ENCODE peak calls at places on chromosomes 5 and 9, in four cellular contexts. V is spleen, U is AG10803, H is lower lobe of right lung. K is an unnamed sample.

GRCh38 chr5:146751781-146752401 is 126.7 kb downstream of the PPP2R2B start:
- DNase-seq in H (no peak), U (no peak), V (no peak), K (no peak)

GRCh38 chr9:33448159-33448511 is 742 bp upstream of the AQP3 start:
- DNase-seq in H (peak), V (no peak), U (no peak), K (no peak)

GRCh38 chr5:104498281-104498680 is 935.7 kb upstream of the NUDT12 start:
- DNase-seq in V (no peak), H (no peak), U (no peak), K (no peak)

GRCh38 chr9:93110400-93110855 is 14.4 kb downstream of the CARD19 start:
- DNase-seq in U (no peak), V (peak), H (peak), K (no peak)

GRCh38 chr5:146034605-146035004 is 70.8 kb downstream of the PLAC8L1 start:
- DNase-seq in H (no peak), U (no peak), V (no peak), K (no peak)

GRCh38 chr5:123087173-123088030 is 1.6 kb upstream of the PRDM6 start:
- DNase-seq in V (no peak), H (no peak), U (no peak), K (no peak)

GRCh38 chr5:178431777-178432155 is 158.4 kb downstream of the COL23A1 start:
- DNase-seq in U (peak), V (no peak), H (no peak), K (no peak)

GRCh38 chr5:78799254-78800017 is 150.9 kb upstream of the LHFPL2 start:
- DNase-seq in U (peak), H (no peak), V (no peak), K (no peak)

GRCh38 chr9:92064711-92065110 is 50.5 kb downstream of the SPTLC1 start:
- DNase-seq in V (no peak), H (no peak), U (peak), K (no peak)

GRCh38 chr9:70588999-70589398 is 174.5 kb upstream of the KLF9 start:
- DNase-seq in V (no peak), U (peak), H (no peak), K (no peak)

GRCh38 chr9:92294297-92294676 is 790 bp upstream of the IARS1 start:
- DNase-seq in U (peak), H (peak), V (peak), K (no peak)

GRCh38 chr9:95620722-95621121 is 104.0 kb upstream of the PTCH1 start:
- DNase-seq in V (no peak), U (no peak), H (no peak), K (no peak)

GRCh38 chr5:159669559-159669958 is 246.7 kb upstream of the ADRA1B start:
- DNase-seq in H (no peak), U (peak), V (no peak), K (no peak)

GRCh38 chr5:55994502-55994997 is at the start of gene IL6ST:
- DNase-seq in U (peak), H (no peak), V (no peak), K (no peak)

GRCh38 chr5:110354341-110354740 is 372.1 kb downstream of the TMEM232 start:
- DNase-seq in U (peak), V (no peak), H (no peak), K (no peak)

GRCh38 chr9:122642226-122642625 is 15.2 kb downstream of the OR1B1 start:
- DNase-seq in V (no peak), U (no peak), H (no peak), K (no peak)

GRCh38 chr5:157575096-157575872 is at the start of gene ADAM19:
- DNase-seq in U (peak), H (peak), V (peak), K (peak)

GRCh38 chr9:134591082-134591571 is 50.5 kb upstream of the COL5A1 start:
- DNase-seq in U (peak), V (no peak), H (no peak), K (no peak)

GRCh38 chr9:14131353-14132088 is 182.4 kb downstream of the NFIB start:
- DNase-seq in V (no peak), U (no peak), H (no peak), K (no peak)

GRCh38 chr9:88574993-88575392 is 40.0 kb downstream of the NXNL2 start:
- DNase-seq in U (peak), H (no peak), V (no peak), K (no peak)

GRCh38 chr5:90294604-90295003 is 115.0 kb downstream of the CETN3 start:
- DNase-seq in U (no peak), V (no peak), H (no peak), K (no peak)

GRCh38 chr5:177449140-177450061 is 2.8 kb downstream of the PRR7 start:
- DNase-seq in U (no peak), V (no peak), H (no peak), K (no peak)

GRCh38 chr9:120712539-120713031 is 1.7 kb downstream of the MEGF9 start:
- DNase-seq in U (no peak), V (no peak), H (no peak), K (no peak)

GRCh38 chr5:101843055-101843454 is 453.0 kb downstream of the SLCO4C1 start:
- DNase-seq in U (no peak), V (no peak), H (no peak), K (no peak)

GRCh38 chr5:137366526-137366925 is 132.6 kb downstream of the SPOCK1 start:
- DNase-seq in V (no peak), U (peak), H (no peak), K (no peak)

GRCh38 chr9:113309204-113309813 is 6.1 kb upstream of the RNF183 start:
- DNase-seq in U (peak), H (no peak), V (no peak), K (peak)

GRCh38 chr5:40483316-40483715 is 196.4 kb upstream of the PTGER4 start:
- DNase-seq in V (no peak), H (no peak), U (peak), K (no peak)

GRCh38 chr5:167967494-167968180 is 323.8 kb upstream of the WWC1 start:
- DNase-seq in H (no peak), U (peak), V (no peak), K (no peak)

GRCh38 chr5:167961731-167962130 is 329.7 kb upstream of the WWC1 start:
- DNase-seq in V (no peak), U (no peak), H (no peak), K (no peak)

GRCh38 chr5:167968784-167969183 is 322.7 kb upstream of the WWC1 start:
- DNase-seq in U (no peak), H (no peak), V (no peak), K (no peak)

GRCh38 chr5:167970002-167970401 is 321.4 kb upstream of the WWC1 start:
- DNase-seq in V (no peak), H (no peak), U (peak), K (peak)

GRCh38 chr5:167964529-167964928 is 326.9 kb upstream of the WWC1 start:
- DNase-seq in V (no peak), U (no peak), H (no peak), K (no peak)
- TF ChIP-seq CTCF in V (no peak), U (peak), H (no peak), K (no peak)

GRCh38 chr9:108517591-108518365 is 338.0 kb downstream of the ACTL7B start:
- DNase-seq in U (no peak), V (no peak), H (no peak), K (no peak)
- TF ChIP-seq CTCF in U (no peak), V (no peak), H (no peak), K (no peak)

GRCh38 chr9:77156646-77157371 is 20.5 kb upstream of the VPS13A start:
- DNase-seq in U (no peak), V (no peak), H (no peak), K (no peak)
- TF ChIP-seq CTCF in U (no peak), V (no peak), H (no peak), K (no peak)

GRCh38 chr5:106876665-106877194 is 794.0 kb downstream of the EFNA5 start:
- DNase-seq in H (peak), U (no peak), V (no peak), K (no peak)

GRCh38 chr5:106874531-106874930 is 796.2 kb downstream of the EFNA5 start:
- DNase-seq in U (no peak), V (peak), H (no peak), K (no peak)

GRCh38 chr5:106874974-106875373 is 795.8 kb downstream of the EFNA5 start:
- DNase-seq in V (no peak), H (no peak), U (no peak), K (no peak)

GRCh38 chr5:106876298-106876622 is 794.5 kb downstream of the EFNA5 start:
- DNase-seq in U (no peak), V (no peak), H (no peak), K (no peak)

GRCh38 chr5:106875591-106876297 is 795.0 kb downstream of the EFNA5 start:
- DNase-seq in U (peak), V (peak), H (no peak), K (peak)
- TF ChIP-seq CTCF in U (peak), V (peak), H (peak), K (peak)

DNA sequence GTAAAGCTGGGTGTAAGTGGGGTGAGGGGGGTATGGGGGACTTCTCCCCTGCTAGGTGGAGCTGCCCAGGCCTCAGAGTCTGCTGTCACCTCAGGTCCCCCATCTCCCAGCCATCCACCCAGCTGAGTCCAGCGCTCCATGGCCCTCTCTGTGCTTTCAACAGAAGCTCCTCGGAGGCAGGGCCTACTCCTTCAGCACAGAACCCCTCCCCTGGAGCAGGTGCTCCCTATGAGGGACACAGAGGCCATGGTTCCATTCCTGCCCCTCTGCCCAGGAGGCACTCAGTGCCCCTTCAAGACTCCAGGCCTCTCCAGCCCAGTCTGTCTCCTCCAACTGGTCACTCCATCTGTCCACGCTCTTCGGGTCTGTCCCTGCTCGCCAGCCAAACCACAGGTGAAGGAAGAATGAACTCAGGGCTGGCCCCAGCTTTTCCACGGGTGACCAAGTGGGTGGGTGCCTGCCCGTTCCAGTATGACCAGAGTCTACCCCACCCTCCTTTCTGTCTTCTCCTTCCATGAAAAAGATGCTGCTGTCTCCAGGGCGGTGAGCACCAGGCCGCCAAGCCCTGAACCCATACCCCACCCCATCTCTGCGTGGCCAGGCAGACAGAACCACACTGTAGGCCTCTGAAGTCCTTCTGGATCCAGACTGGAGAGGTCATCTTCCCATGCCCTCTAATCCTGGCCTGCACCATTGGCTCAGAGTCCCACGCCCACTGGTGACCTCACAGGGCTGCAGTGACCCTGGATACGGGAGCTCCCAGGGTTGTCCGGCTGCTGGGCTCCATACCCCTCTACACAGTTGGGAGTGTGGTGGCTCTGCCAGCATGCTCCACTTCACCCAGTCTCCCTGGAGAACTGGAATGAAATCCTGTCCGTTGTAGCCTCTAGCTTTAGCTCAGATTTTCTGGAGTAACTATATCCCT is 11.9 kb downstream of the GBGT1 start:
- DNase-seq in V (no peak), U (no peak), H (no peak), K (no peak)
- TF ChIP-seq CTCF in V (no peak), U (no peak), H (no peak), K (no peak)

GRCh38 chr5:93294996-93295395 is 286.0 kb downstream of the NR2F1-AS1 start:
- DNase-seq in U (no peak), H (no peak), V (no peak), K (no peak)

GRCh38 chr5:93285461-93285860 is 295.6 kb downstream of the NR2F1-AS1 start:
- DNase-seq in H (no peak), V (no peak), U (no peak), K (no peak)

GRCh38 chr5:93294184-93294583 is 286.8 kb downstream of the NR2F1-AS1 start:
- DNase-seq in H (no peak), V (no peak), U (peak), K (no peak)

GRCh38 chr5:93289915-93290314 is 291.1 kb downstream of the NR2F1-AS1 start:
- DNase-seq in U (no peak), H (no peak), V (no peak), K (no peak)
- TF ChIP-seq CTCF in U (no peak), H (no peak), V (no peak), K (no peak)

GRCh38 chr9:118829334-118829733 is 539.9 kb downstream of the BRINP1 start:
- DNase-seq in V (no peak), H (no peak), U (peak), K (no peak)
- TF ChIP-seq CTCF in V (no peak), H (peak), U (peak), K (no peak)

GRCh38 chr5:73303139-73304079 is 130.4 kb downstream of the TMEM174 start:
- DNase-seq in H (no peak), V (no peak), U (no peak), K (no peak)
- TF ChIP-seq CTCF in H (no peak), V (no peak), U (peak), K (no peak)

GRCh38 chr5:135177591-135177990 is 143.6 kb upstream of the PITX1 start:
- DNase-seq in H (no peak), U (no peak), V (no peak), K (no peak)

GRCh38 chr5:135176991-135177390 is 143.0 kb upstream of the PITX1 start:
- DNase-seq in U (no peak), V (no peak), H (no peak), K (no peak)

GRCh38 chr5:135172718-135173117 is 138.7 kb upstream of the PITX1 start:
- DNase-seq in U (no peak), H (no peak), V (no peak), K (no peak)

GRCh38 chr5:135173662-135174290 is 139.7 kb upstream of the PITX1 start:
- DNase-seq in V (no peak), H (no peak), U (no peak), K (no peak)

DNA sequence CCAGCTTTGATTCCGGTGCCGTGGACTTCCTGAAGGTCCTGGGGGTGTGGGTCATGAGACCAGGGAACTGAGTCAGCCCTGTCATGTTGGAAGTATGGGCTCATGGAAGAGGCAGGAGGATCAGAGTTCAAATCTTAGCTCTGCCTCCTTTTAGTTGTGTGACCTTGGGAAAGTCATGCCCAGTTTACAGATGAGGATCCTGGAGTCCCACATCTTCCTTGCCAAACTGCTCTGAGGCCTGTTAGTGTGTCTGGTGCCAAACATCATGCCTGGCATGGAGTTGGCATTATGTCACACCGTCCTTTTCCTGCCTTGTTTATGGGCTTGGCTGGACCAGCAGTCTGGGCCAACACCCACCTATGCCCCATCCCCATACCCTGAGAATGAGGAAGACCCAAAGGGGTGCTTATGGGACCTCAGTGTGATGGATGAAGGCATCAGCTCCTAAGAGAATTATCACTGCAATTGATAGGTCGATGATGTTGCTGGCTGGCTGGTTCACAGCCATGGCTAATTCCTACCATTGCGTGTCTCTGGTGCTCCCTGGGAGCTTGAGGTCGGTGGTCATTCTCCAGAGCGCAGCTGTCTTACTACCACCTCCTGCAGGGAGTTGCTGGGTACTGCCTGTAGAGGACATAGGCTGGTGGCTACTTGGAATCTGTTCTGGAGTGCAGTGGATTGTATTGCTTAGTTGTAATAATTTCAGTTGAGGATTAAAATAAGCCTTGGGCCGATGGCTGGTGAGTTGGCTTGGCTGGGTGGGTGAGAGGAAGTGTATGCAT is 140.5 kb upstream of the PITX1 start:
- DNase-seq in U (no peak), V (no peak), H (no peak), K (no peak)
- TF ChIP-seq CTCF in U (no peak), V (no peak), H (no peak), K (no peak)